ENCODE peak calls at places on chromosome 21, in eight cellular contexts. D is thyroid gland, F is heart left ventricle, Q is ovary, G is IMR-90, M is NB4, Y is transverse colon, N is spleen. H is an unnamed sample.

GRCh38 chr21:42039911-42040351 is 29.8 kb upstream of the ZBTB21 start:
- DNase-seq in D (no peak), F (peak), Q (peak), G (peak), M (peak), Y (no peak), N (peak), H (no peak)

GRCh38 chr21:45767071-45768006 is 123.8 kb downstream of the PCBP3 start:
- DNase-seq in D (no peak), F (no peak), Q (no peak), G (peak), M (no peak), Y (no peak), N (no peak), H (no peak)

GRCh38 chr21:31316488-31317169 is 27.4 kb downstream of the TIAM1 start:
- DNase-seq in D (no peak), F (no peak), Q (no peak), G (peak), M (no peak), Y (no peak), N (no peak), H (no peak)

GRCh38 chr21:23398726-23399125 is 2208.6 kb downstream of the MRPL39 start:
- DNase-seq in D (no peak), F (no peak), Q (no peak), G (no peak), M (no peak), Y (no peak), N (no peak), H (no peak)

GRCh38 chr21:33561373-33561772 is 18.5 kb downstream of the SON start:
- DNase-seq in D (no peak), F (no peak), Q (no peak), G (no peak), M (no peak), Y (no peak), N (no peak), H (no peak)

GRCh38 chr21:45975017-45975595 is 6.5 kb upstream of the COL6A1 start:
- DNase-seq in D (no peak), F (peak), Q (peak), G (peak), M (no peak), Y (peak), N (peak), H (no peak)

GRCh38 chr21:43316156-43316845 is 110.6 kb downstream of the SIK1 start:
- DNase-seq in D (no peak), F (peak), Q (no peak), G (no peak), M (no peak), Y (no peak), N (no peak), H (no peak)

GRCh38 chr21:42692688-42693087 is 39.3 kb downstream of the PDE9A start:
- DNase-seq in D (no peak), F (no peak), Q (no peak), G (no peak), M (no peak), Y (no peak), N (peak), H (no peak)

GRCh38 chr21:44583800-44584147 is 3.4 kb upstream of the KRTAP10-5 start:
- DNase-seq in D (no peak), F (no peak), Q (no peak), G (no peak), M (no peak), Y (no peak), N (no peak), H (no peak)

GRCh38 chr21:30561264-30561895 is at the start of gene KRTAP19-7:
- DNase-seq in D (no peak), F (no peak), Q (no peak), G (no peak), M (no peak), Y (no peak), N (no peak), H (no peak)

GRCh38 chr21:43702785-43703067 is 16.2 kb upstream of the PDXK start:
- DNase-seq in D (no peak), F (no peak), Q (no peak), G (no peak), M (peak), Y (no peak), N (no peak), H (no peak)

GRCh38 chr21:44087426-44088400 is 19.5 kb upstream of the PWP2 start:
- DNase-seq in D (no peak), F (no peak), Q (no peak), G (no peak), M (no peak), Y (no peak), N (peak), H (no peak)

GRCh38 chr21:17554619-17555472 is 42.0 kb downstream of the CXADR start:
- DNase-seq in D (no peak), F (no peak), Q (no peak), G (peak), M (peak), Y (no peak), N (no peak), H (no peak)

GRCh38 chr21:42038826-42039425 is 28.8 kb upstream of the ZBTB21 start:
- DNase-seq in D (no peak), F (no peak), Q (no peak), G (peak), M (no peak), Y (no peak), N (peak), H (no peak)

GRCh38 chr21:41367598-41368360 is 6.0 kb downstream of the MX2 start:
- DNase-seq in D (no peak), F (no peak), Q (no peak), G (no peak), M (peak), Y (no peak), N (peak), H (no peak)

GRCh38 chr21:16468191-16468590 is 738.4 kb downstream of the USP25 start:
- DNase-seq in D (no peak), F (no peak), Q (no peak), G (peak), M (no peak), Y (no peak), N (no peak), H (no peak)

GRCh38 chr21:42376338-42376982 is 10.1 kb upstream of the TFF1 start:
- DNase-seq in D (no peak), F (no peak), Q (no peak), G (no peak), M (peak), Y (peak), N (peak), H (no peak)

GRCh38 chr21:43596616-43597015 is 62.7 kb downstream of the HSF2BP start:
- DNase-seq in D (no peak), F (no peak), Q (no peak), G (no peak), M (no peak), Y (no peak), N (no peak), H (no peak)

GRCh38 chr21:42228709-42229220 is 9.8 kb downstream of the ABCG1 start:
- DNase-seq in D (no peak), F (no peak), Q (no peak), G (no peak), M (no peak), Y (no peak), N (peak), H (no peak)

GRCh38 chr21:45019887-45020537 is 54.4 kb upstream of the ADARB1 start:
- DNase-seq in D (no peak), F (peak), Q (peak), G (no peak), M (no peak), Y (no peak), N (peak), H (no peak)

GRCh38 chr21:46154955-46155513 is 345 bp downstream of the FTCD start:
- DNase-seq in D (no peak), F (no peak), Q (peak), G (no peak), M (no peak), Y (peak), N (no peak), H (peak)

GRCh38 chr21:43854773-43855633 is 10.0 kb upstream of the AGPAT3 start:
- DNase-seq in D (no peak), F (peak), Q (no peak), G (no peak), M (peak), Y (no peak), N (peak), H (no peak)

GRCh38 chr21:45590246-45590725 is 48.0 kb upstream of the SLC19A1 start:
- DNase-seq in D (no peak), F (peak), Q (peak), G (peak), M (peak), Y (peak), N (peak), H (no peak)

GRCh38 chr21:27475363-27475955 is 508.6 kb upstream of the ADAMTS5 start:
- DNase-seq in D (no peak), F (no peak), Q (no peak), G (no peak), M (no peak), Y (no peak), N (no peak), H (no peak)

GRCh38 chr21:43697758-43698643 is 20.9 kb upstream of the PDXK start:
- DNase-seq in D (no peak), F (no peak), Q (no peak), G (peak), M (no peak), Y (no peak), N (peak), H (no peak)

GRCh38 chr21:41993744-41994143 is 16.4 kb downstream of the ZBTB21 start:
- DNase-seq in D (no peak), F (peak), Q (no peak), G (peak), M (no peak), Y (no peak), N (no peak), H (no peak)

GRCh38 chr21:41199123-41199522 is 31.2 kb downstream of the BACE2 start:
- DNase-seq in D (no peak), F (no peak), Q (no peak), G (no peak), M (no peak), Y (no peak), N (no peak), H (no peak)

GRCh38 chr21:46160563-46161179 is 5.3 kb upstream of the FTCD start:
- DNase-seq in D (no peak), F (no peak), Q (no peak), G (no peak), M (peak), Y (peak), N (no peak), H (no peak)

GRCh38 chr21:17461014-17461413 is 51.8 kb upstream of the CXADR start:
- DNase-seq in D (no peak), F (peak), Q (peak), G (peak), M (no peak), Y (no peak), N (no peak), H (no peak)

GRCh38 chr21:45303111-45303615 is 15.5 kb upstream of the POFUT2 start:
- DNase-seq in D (no peak), F (peak), Q (peak), G (no peak), M (no peak), Y (no peak), N (peak), H (no peak)

GRCh38 chr21:29300547-29301138 is 1.9 kb downstream of the BACH1 start:
- DNase-seq in D (no peak), F (no peak), Q (no peak), G (peak), M (no peak), Y (no peak), N (no peak), H (no peak)
- H3K4me3 ChIP-seq in D (no peak), F (peak), Q (peak), G (peak), M (peak), Y (peak), N (peak), H (peak)

DNA sequence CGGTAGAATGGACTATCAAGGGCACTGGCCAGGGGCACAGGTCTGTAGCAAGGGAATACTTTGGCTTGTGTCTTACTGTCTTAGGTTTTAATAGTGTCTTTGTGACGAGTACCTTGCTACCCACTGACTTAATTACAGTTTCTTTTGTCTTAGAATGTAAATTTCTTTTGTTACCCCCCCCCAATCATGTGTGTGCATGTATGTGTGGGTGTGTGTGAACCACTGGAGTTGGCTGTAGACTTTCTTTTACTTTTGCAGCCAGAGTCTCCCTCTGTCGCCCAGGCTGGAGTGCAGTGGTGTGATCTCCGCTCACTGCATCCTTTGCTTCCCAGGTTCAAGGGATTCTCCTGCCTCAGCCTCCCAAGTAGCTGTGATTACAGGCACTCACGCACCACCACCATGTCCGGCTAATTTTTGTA is 61.8 kb upstream of the CLDN14 start:
- DNase-seq in D (no peak), F (no peak), Q (no peak), G (no peak), M (no peak), Y (no peak), N (no peak), H (no peak)
- TF ChIP-seq POLR2A in D (no peak), F (no peak), Q (no peak), G (no peak), M (no peak), Y (no peak), N (no peak), H (no peak)

GRCh38 chr21:34881421-34881820 is 167.7 kb downstream of the RUNX1 start:
- DNase-seq in D (no peak), F (no peak), Q (no peak), G (peak), M (no peak), Y (no peak), N (no peak), H (peak)
- H3K4me3 ChIP-seq in D (no peak), F (no peak), Q (no peak), G (peak), M (peak), Y (no peak), N (no peak), H (no peak)

GRCh38 chr21:32411366-32412161 is 942 bp upstream of the EVA1C start:
- DNase-seq in D (peak), F (peak), Q (peak), G (peak), M (no peak), Y (peak), N (peak), H (no peak)
- TF ChIP-seq POLR2A in D (peak), F (no peak), Q (peak), G (peak), M (no peak), Y (peak), N (peak), H (no peak)

GRCh38 chr21:38811257-38811656 is 5.5 kb downstream of the ETS2 start:
- DNase-seq in D (no peak), F (no peak), Q (no peak), G (peak), M (no peak), Y (no peak), N (no peak), H (no peak)

GRCh38 chr21:38814126-38815059 is 8.7 kb downstream of the ETS2 start:
- DNase-seq in D (no peak), F (no peak), Q (no peak), G (no peak), M (no peak), Y (peak), N (no peak), H (no peak)

GRCh38 chr21:38813554-38813953 is 7.8 kb downstream of the ETS2 start:
- DNase-seq in D (no peak), F (no peak), Q (no peak), G (no peak), M (no peak), Y (no peak), N (no peak), H (no peak)

GRCh38 chr21:38815060-38815405 is 9.3 kb downstream of the ETS2 start:
- DNase-seq in D (no peak), F (no peak), Q (no peak), G (peak), M (no peak), Y (no peak), N (no peak), H (no peak)

DNA sequence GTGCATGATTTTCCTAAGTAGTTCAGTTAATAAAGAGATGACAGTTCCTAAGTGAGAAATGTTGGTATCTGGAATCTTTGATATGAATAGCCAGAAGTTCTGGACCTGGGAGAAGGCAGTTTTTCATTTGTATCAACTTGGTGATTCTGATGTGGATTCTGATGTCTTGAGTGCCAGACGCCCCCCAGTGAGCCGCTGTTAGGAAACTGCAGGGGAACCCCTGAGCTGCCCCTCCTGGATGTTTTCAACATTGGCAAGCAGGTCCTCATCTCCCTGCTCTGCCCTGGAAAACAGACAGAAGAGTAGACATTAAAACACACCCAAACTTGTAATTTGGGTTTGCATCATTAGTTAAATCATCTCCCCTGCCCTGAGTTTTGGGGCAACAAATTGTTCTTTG is 7.4 kb downstream of the ETS2 start:
- DNase-seq in D (no peak), F (no peak), Q (no peak), G (no peak), M (no peak), Y (no peak), N (no peak), H (no peak)
- H3K4me3 ChIP-seq in D (no peak), F (no peak), Q (no peak), G (no peak), M (no peak), Y (peak), N (peak), H (no peak)

GRCh38 chr21:26167593-26167992 is 3.0 kb downstream of the APP start:
- DNase-seq in D (no peak), F (no peak), Q (no peak), G (no peak), M (no peak), Y (no peak), N (no peak), H (no peak)

GRCh38 chr21:26169061-26169610 is 1.4 kb downstream of the APP start:
- DNase-seq in D (peak), F (peak), Q (peak), G (peak), M (peak), Y (peak), N (no peak), H (no peak)

GRCh38 chr21:26171310-26172100 is 935 bp upstream of the APP start:
- DNase-seq in D (peak), F (no peak), Q (no peak), G (no peak), M (no peak), Y (no peak), N (no peak), H (no peak)

GRCh38 chr21:26169611-26170470 is 729 bp downstream of the APP start:
- DNase-seq in D (peak), F (peak), Q (peak), G (peak), M (no peak), Y (peak), N (peak), H (no peak)

GRCh38 chr21:26170471-26171309 is at the start of gene APP:
- DNase-seq in D (peak), F (peak), Q (peak), G (peak), M (peak), Y (peak), N (peak), H (no peak)
- TF ChIP-seq POLR2A in D (peak), F (no peak), Q (peak), G (peak), M (no peak), Y (peak), N (peak), H (no peak)

H was measured in vagina.